ENCODE peak calls at places on chromosomes 6 and 20, in six cellular contexts. P is heart right ventricle, C is uterus, I is MM.1S, B is Karpas-422, R is vagina. U is an unnamed sample.
A peak's percentile ranks its signal among the peaks of the same experiment; 100 is the strongest.

GRCh38 chr6:166512567-166512966 is 73.9 kb downstream of the RAMACL start:
- DNase-seq in R (no peak), I (no peak), C (no peak), B (peak; percentile 83), P (no peak), U (peak; percentile 40)

GRCh38 chr6:39422273-39422672 is 99.8 kb upstream of the KCNK16 start:
- DNase-seq in I (no peak), C (no peak), B (no peak), P (peak; percentile 15), R (peak; percentile 77), U (no peak)

GRCh38 chr20:16260911-16261310 is 312.3 kb downstream of the KIF16B start:
- DNase-seq in C (no peak), I (no peak), B (no peak), R (no peak), P (no peak), U (no peak)

GRCh38 chr6:52672422-52673025 is 1.6 kb downstream of the TMEM14A start:
- DNase-seq in R (no peak), I (no peak), B (no peak), P (no peak), C (no peak), U (no peak)

GRCh38 chr20:14634666-14635065 is 297.3 kb upstream of the FLRT3 start:
- DNase-seq in P (no peak), I (no peak), B (no peak), C (no peak), R (no peak), U (no peak)

GRCh38 chr6:108820011-108820410 is 28.2 kb upstream of the ARMC2 start:
- DNase-seq in C (peak; percentile 45), B (no peak), I (no peak), P (no peak), R (no peak), U (no peak)

GRCh38 chr20:3861191-3861590 is 14.6 kb downstream of the MAVS start:
- DNase-seq in I (no peak), B (no peak), R (no peak), P (no peak), C (no peak), U (no peak)

GRCh38 chr6:35363293-35363750 is 21.0 kb downstream of the PPARD start:
- DNase-seq in R (no peak), I (no peak), P (peak; percentile 44), C (no peak), B (peak; percentile 54), U (no peak)

GRCh38 chr20:44887466-44887865 is 2.0 kb downstream of the YWHAB start:
- DNase-seq in R (no peak), B (no peak), I (no peak), C (no peak), P (no peak), U (no peak)

GRCh38 chr6:158818580-158819212 is 472 bp downstream of the EZR start:
- DNase-seq in I (peak; percentile 42), P (peak; percentile 56), C (peak; percentile 48), R (peak; percentile 88), B (peak; percentile 86), U (peak; percentile 74)

GRCh38 chr20:46057856-46058655 is 29.0 kb downstream of the SLC12A5 start:
- DNase-seq in R (peak; percentile 56), C (peak; percentile 24), B (no peak), I (no peak), P (peak; percentile 29), U (no peak)

GRCh38 chr6:22447191-22447590 is 122.2 kb upstream of the HDGFL1 start:
- DNase-seq in R (no peak), P (peak; percentile 68), C (no peak), I (no peak), B (no peak), U (no peak)

GRCh38 chr6:28281288-28282064 is at the start of gene PGBD1:
- DNase-seq in R (no peak), I (peak; percentile 64), P (peak; percentile 72), C (peak; percentile 49), B (peak; percentile 91), U (peak; percentile 37)

GRCh38 chr6:4128072-4128471 is 7.3 kb downstream of the ECI2 start:
- DNase-seq in R (no peak), I (no peak), C (no peak), B (no peak), P (no peak), U (no peak)

GRCh38 chr6:144053601-144054000 is 41.8 kb downstream of the SF3B5 start:
- DNase-seq in P (no peak), B (no peak), I (no peak), C (no peak), R (no peak), U (no peak)

GRCh38 chr6:100378576-100378975 is 86.1 kb downstream of the SIM1 start:
- DNase-seq in P (no peak), I (no peak), B (no peak), R (no peak), C (no peak), U (no peak)

GRCh38 chr20:19811231-19811630 is 53.2 kb downstream of the RIN2 start:
- DNase-seq in I (no peak), B (no peak), P (no peak), R (no peak), C (no peak), U (no peak)

GRCh38 chr6:45644720-45645119 is 267.0 kb upstream of the SUPT3H start:
- DNase-seq in C (no peak), P (no peak), R (no peak), I (no peak), B (no peak), U (no peak)

GRCh38 chr6:142946181-142946923 is 1.4 kb upstream of the HIVEP2 start:
- DNase-seq in R (peak; percentile 98), I (peak; percentile 77), B (peak; percentile 68), C (peak; percentile 99), P (peak; percentile 99), U (peak; percentile 95)

GRCh38 chr6:125787791-125788190 is 3.0 kb upstream of the NCOA7 start:
- DNase-seq in I (no peak), B (peak; percentile 79), C (no peak), R (no peak), P (no peak), U (no peak)

GRCh38 chr6:125790403-125791150 is at the start of gene NCOA7:
- DNase-seq in P (peak; percentile 86), B (peak; percentile 90), R (no peak), I (peak; percentile 78), C (peak; percentile 78), U (peak; percentile 73)

GRCh38 chr6:125789576-125790402 is 971 bp upstream of the NCOA7 start:
- DNase-seq in R (peak; percentile 90), I (peak; percentile 58), P (peak; percentile 38), B (peak; percentile 80), C (peak; percentile 65), U (no peak)

GRCh38 chr6:125791151-125791819 is 525 bp downstream of the NCOA7 start:
- DNase-seq in I (peak; percentile 71), C (peak; percentile 40), P (peak; percentile 30), B (peak; percentile 84), R (no peak), U (peak; percentile 47)

GRCh38 chr6:125789167-125789566 is 1.6 kb upstream of the NCOA7 start:
- DNase-seq in C (no peak), I (no peak), P (no peak), B (peak; percentile 72), R (no peak), U (no peak)
- H3K4me1 ChIP-seq in C (no peaks in the 10 kb centered on the region), I (peaks cover 16% of the 10 kb centered on the region), P (peaks cover 15% of the 10 kb centered on the region), B (peaks cover 57% of the 10 kb centered on the region), R (peaks cover 44% of the 10 kb centered on the region), U (peaks cover 38% of the 10 kb centered on the region)

DNA sequence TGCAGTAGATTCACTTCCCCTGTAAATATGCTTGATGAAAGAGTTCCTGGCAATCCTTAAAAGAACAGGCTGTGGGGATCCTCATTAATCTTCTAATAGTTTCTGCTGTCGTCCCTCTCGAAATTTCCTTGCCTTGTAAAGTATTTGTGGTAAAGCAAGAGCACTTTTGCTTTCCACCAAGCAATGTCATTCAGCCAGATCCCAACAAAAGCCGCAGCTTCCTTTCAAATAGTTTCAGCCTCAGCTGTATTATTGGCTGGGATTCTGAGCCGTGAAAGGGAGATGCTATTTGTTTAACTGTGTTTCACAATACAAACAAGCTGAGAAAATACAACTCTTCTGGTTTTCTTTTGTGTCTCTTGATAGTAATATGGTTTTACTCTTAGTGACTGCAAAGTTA is 48.9 kb upstream of the EPHA7 start:
- DNase-seq in B (no peak), R (no peak), I (peak; percentile 76), C (no peak), P (no peak), U (no peak)
- H3K27ac ChIP-seq in B (no peak overlapping the region), R (no peak overlapping the region), I (no peak overlapping the region), C (no peak overlapping the region), P (no peak overlapping the region), U (no peak overlapping the region)

DNA sequence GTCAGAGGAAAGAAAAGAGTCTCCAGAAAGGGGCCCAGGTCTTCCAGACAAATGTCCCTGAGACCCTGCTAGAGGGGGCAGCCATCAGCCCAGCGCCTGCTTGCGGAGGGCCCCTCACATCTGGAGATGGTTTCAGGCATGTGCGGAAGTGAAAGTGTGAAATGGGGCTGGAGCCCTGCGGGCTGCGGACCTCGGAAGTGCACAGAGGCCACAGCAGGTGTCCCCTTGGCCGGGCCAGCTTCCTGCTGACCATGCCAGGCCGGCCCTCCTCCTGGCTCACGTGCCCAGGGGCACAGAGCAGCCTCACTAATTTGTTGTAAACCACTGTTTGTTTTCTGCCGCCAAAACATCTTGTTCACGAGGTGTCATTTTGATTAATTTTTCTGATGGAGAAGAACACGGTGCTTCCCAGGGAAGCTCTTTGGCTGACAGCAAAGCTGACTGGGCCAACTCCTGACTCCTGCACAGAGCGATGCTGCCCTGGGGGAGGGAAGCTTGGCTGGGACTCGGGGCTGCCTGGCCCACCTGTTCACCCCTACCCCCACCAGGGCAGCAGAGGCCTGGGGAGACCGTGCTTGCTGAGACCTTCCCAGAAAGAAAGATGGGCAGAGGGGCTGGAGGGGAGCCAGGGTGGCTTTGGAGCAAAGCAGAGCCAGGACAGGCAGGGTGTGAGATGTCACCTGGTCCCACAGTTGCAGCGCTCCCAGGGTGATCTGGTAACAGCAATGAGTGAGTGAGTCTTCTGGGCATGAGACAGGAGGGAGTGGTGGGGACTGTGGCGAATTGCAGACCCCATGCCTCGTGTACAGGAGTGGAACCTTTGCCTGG is 54.2 kb downstream of the BCAS4 start:
- DNase-seq in P (no peak), I (peak; percentile 16), C (peak; percentile 19), B (peak; percentile 63), R (no peak), U (no peak)
- H3K4me3 ChIP-seq in P (peak overlapping the region; percentile 37), I (no peak overlapping the region), C (peak overlapping the region; percentile 4), B (no peak overlapping the region), R (no peak overlapping the region), U (no peak overlapping the region)

GRCh38 chr6:135012764-135013163 is 41.9 kb downstream of the HBS1L start:
- DNase-seq in I (no peak), R (no peak), P (no peak), C (no peak), B (no peak), U (no peak)

GRCh38 chr6:135008941-135009290 is 45.7 kb downstream of the HBS1L start:
- DNase-seq in B (no peak), P (no peak), R (no peak), I (no peak), C (no peak), U (no peak)

GRCh38 chr6:135014353-135014832 is 40.2 kb downstream of the HBS1L start:
- DNase-seq in R (no peak), B (no peak), C (no peak), I (peak; percentile 91), P (no peak), U (no peak)

GRCh38 chr6:135012349-135012748 is 42.3 kb downstream of the HBS1L start:
- DNase-seq in I (no peak), R (no peak), B (no peak), C (no peak), P (no peak), U (no peak)

DNA sequence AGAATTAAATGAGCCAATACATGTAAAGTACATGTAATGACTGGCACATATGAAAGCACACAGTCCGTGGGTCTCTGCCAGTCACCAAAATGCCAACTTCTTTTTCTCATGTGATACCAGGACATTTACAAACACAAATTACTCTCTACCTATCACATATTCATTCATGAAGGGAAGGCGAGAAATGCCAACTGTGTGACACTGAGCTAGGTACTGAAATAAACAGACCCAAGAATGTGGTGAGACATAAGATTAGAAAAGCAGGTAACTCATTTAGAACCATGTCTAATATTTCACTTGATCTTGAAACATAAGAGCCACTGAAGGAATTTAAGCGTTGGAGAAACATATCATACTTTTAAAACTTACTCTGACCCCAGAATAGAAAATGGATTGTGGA is 41.4 kb downstream of the HBS1L start:
- DNase-seq in B (no peak), R (no peak), C (no peak), I (no peak), P (no peak), U (no peak)
- H3K4me1 ChIP-seq in B (peaks cover 16% of the 10 kb centered on the region), R (no peaks in the 10 kb centered on the region), C (no peaks in the 10 kb centered on the region), I (peaks cover 69% of the 10 kb centered on the region), P (no peaks in the 10 kb centered on the region), U (peaks cover 43% of the 10 kb centered on the region)